ENCODE peak calls at places on chromosomes 1 and 21, in five cellular contexts. S is tibial artery, M is DND-41, H is left ventricle myocardium inferior, G is neural progenitor cell. J is an unnamed sample.
A peak's percentile ranks its signal among the peaks of the same experiment; 100 is the strongest.

GRCh38 chr1:206766251-206766856 is 4.2 kb upstream of the IL19 start:
- DNase-seq in S (peak; percentile 67), H (peak; percentile 18), G (peak; percentile 7), M (peak; percentile 81), J (no peak)

GRCh38 chr1:227071898-227072587 is 131.9 kb downstream of the COQ8A start:
- DNase-seq in H (no peak), S (no peak), G (no peak), M (no peak), J (no peak)

GRCh38 chr1:17350053-17350452 is 21.9 kb upstream of the PADI6 start:
- DNase-seq in G (no peak), S (no peak), H (no peak), M (no peak), J (no peak)

GRCh38 chr21:37484535-37485474 is 118.2 kb downstream of the DYRK1A start:
- DNase-seq in M (no peak), G (no peak), S (no peak), H (no peak), J (no peak)

GRCh38 chr1:93702102-93702827 is 20.6 kb upstream of the BCAR3 start:
- DNase-seq in G (no peak), H (peak; percentile 60), S (no peak), M (no peak), J (no peak)

GRCh38 chr1:244573768-244574167 is 79.2 kb upstream of the DESI2 start:
- DNase-seq in H (no peak), M (no peak), S (no peak), G (no peak), J (no peak)

GRCh38 chr1:38613996-38614395 is 245.6 kb downstream of the RRAGC start:
- DNase-seq in M (no peak), S (no peak), H (peak; percentile 40), G (peak; percentile 83), J (no peak)

GRCh38 chr1:216314369-216315095 is 108.7 kb downstream of the USH2A start:
- DNase-seq in S (no peak), M (no peak), H (no peak), G (no peak), J (no peak)

GRCh38 chr1:231940721-231941120 is 314.1 kb downstream of the DISC1 start:
- DNase-seq in H (no peak), S (no peak), M (no peak), G (no peak), J (no peak)

GRCh38 chr1:33488624-33489023 is 16.2 kb downstream of the ZSCAN20 start:
- DNase-seq in H (no peak), S (no peak), G (no peak), M (no peak), J (no peak)
- H3K9me3 ChIP-seq in H (peaks cover 38% of the 10 kb centered on the region), S (peaks cover 7% of the 10 kb centered on the region), G (peaks cover 4% of the 10 kb centered on the region), M (peaks cover 24% of the 10 kb centered on the region), J (peaks cover 18% of the 10 kb centered on the region)

GRCh38 chr21:35215870-35216269 is 166.8 kb upstream of the RUNX1 start:
- DNase-seq in S (no peak), M (no peak), G (peak; percentile 53), H (no peak), J (no peak)
- H3K9me3 ChIP-seq in S (no peaks in the 10 kb centered on the region), M (no peaks in the 10 kb centered on the region), G (no peaks in the 10 kb centered on the region), H (no peaks in the 10 kb centered on the region), J (no peaks in the 10 kb centered on the region)

GRCh38 chr1:247948558-247948957 is at the start of gene OR2L8:
- DNase-seq in M (no peak), G (no peak), H (no peak), S (no peak), J (no peak)

GRCh38 chr1:247942624-247943023 is 6.0 kb upstream of the OR2L8 start:
- DNase-seq in G (no peak), M (no peak), H (no peak), S (no peak), J (no peak)
- H3K9me3 ChIP-seq in G (peaks cover 39% of the 10 kb centered on the region), M (no peaks in the 10 kb centered on the region), H (peaks cover 17% of the 10 kb centered on the region), S (no peaks in the 10 kb centered on the region), J (no peaks in the 10 kb centered on the region)

GRCh38 chr1:102185260-102185659 is 188.5 kb upstream of the OLFM3 start:
- DNase-seq in S (no peak), G (no peak), M (no peak), H (no peak), J (no peak)
- H3K9me3 ChIP-seq in S (no peaks in the 10 kb centered on the region), G (no peaks in the 10 kb centered on the region), M (no peaks in the 10 kb centered on the region), H (no peaks in the 10 kb centered on the region), J (no peaks in the 10 kb centered on the region)

GRCh38 chr1:78760858-78761257 is 111.2 kb downstream of the IFI44 start:
- DNase-seq in H (no peak), M (no peak), S (no peak), G (no peak), J (no peak)
- H3K9me3 ChIP-seq in H (peaks cover 21% of the 10 kb centered on the region), M (no peaks in the 10 kb centered on the region), S (no peaks in the 10 kb centered on the region), G (no peaks in the 10 kb centered on the region), J (no peaks in the 10 kb centered on the region)

DNA sequence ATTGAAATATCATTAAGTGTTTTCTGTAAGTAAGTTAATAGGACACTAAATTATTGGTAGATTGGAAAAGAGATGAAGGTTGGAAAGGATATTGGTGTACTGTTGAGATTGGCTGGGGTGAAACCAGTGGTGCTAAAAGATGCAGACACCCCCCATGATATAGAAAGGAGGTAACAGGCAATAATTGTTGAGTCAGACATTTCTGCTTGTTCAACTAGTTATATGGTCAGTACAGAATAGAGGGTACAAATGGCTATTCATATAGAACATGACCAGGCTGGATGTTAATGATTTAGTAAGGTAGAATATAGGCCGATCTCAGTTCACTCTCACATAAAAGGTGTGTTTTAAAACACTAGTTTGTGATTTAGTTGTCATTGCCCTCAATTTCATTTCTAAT is 104.5 kb downstream of the POU2F1 start:
- DNase-seq in H (no peak), G (no peak), S (no peak), M (no peak), J (no peak)
- H3K9me3 ChIP-seq in H (peaks cover 49% of the 10 kb centered on the region), G (peaks cover 18% of the 10 kb centered on the region), S (peaks cover 29% of the 10 kb centered on the region), M (peaks cover 35% of the 10 kb centered on the region), J (peaks cover 50% of the 10 kb centered on the region)

GRCh38 chr1:30092051-30092858 is 631.1 kb downstream of the MATN1 start:
- DNase-seq in M (no peak), G (no peak), H (no peak), S (no peak), J (no peak)
- H3K9me3 ChIP-seq in M (peaks cover 25% of the 10 kb centered on the region), G (no peaks in the 10 kb centered on the region), H (peaks cover 31% of the 10 kb centered on the region), S (peaks cover 18% of the 10 kb centered on the region), J (peaks cover 21% of the 10 kb centered on the region)

GRCh38 chr21:15964181-15964855 is 234.5 kb downstream of the USP25 start:
- DNase-seq in G (no peak), S (no peak), M (no peak), H (no peak), J (no peak)

GRCh38 chr21:15967661-15968060 is 237.9 kb downstream of the USP25 start:
- DNase-seq in S (no peak), H (no peak), G (no peak), M (no peak), J (no peak)

GRCh38 chr21:15966651-15967050 is 236.9 kb downstream of the USP25 start:
- DNase-seq in H (no peak), G (no peak), S (no peak), M (no peak), J (no peak)

GRCh38 chr21:15968911-15969310 is 239.1 kb downstream of the USP25 start:
- DNase-seq in G (no peak), H (no peak), S (no peak), M (no peak), J (no peak)

GRCh38 chr21:15966216-15966615 is 236.4 kb downstream of the USP25 start:
- DNase-seq in G (no peak), M (no peak), S (no peak), H (no peak), J (no peak)
- H3K9me3 ChIP-seq in G (no peaks in the 10 kb centered on the region), M (no peaks in the 10 kb centered on the region), S (no peaks in the 10 kb centered on the region), H (no peaks in the 10 kb centered on the region), J (no peaks in the 10 kb centered on the region)